ENCODE peak calls at places on chromosomes 13 and 19, in six cellular contexts. J is AG04450; N is stimulated activated CD8-positive, alpha-beta memory T cell treated with anti-CD3 and anti-CD28 coated beads, Interleukin-7, amount 100 ng/mL, for 1 hour; X is CD8-positive, alpha-beta T cell; V is NCI-H2029; L is Kasumi-1. C is an unnamed sample.

GRCh38 chr13:109951491-109951890 is 165.1 kb upstream of the IRS2 start:
- DNase-seq in J (no peak), N (no peak), X (no peak), V (no peak), L (no peak), C (no peak)

GRCh38 chr13:23794267-23795161 is 94.7 kb downstream of the MIPEP start:
- DNase-seq in J (peak), N (no peak), X (no peak), V (no peak), L (no peak), C (peak)

GRCh38 chr13:100588350-100589177 is at the start of gene GGACT:
- DNase-seq in J (no peak), N (peak), X (peak), V (peak), L (peak), C (peak)

GRCh38 chr19:1263198-1263597 is 5.9 kb upstream of the CIRBP start:
- DNase-seq in J (no peak), N (no peak), X (no peak), V (no peak), L (no peak), C (no peak)

GRCh38 chr13:109348514-109349340 is 437.7 kb downstream of the IRS2 start:
- DNase-seq in J (no peak), N (no peak), X (no peak), V (no peak), L (no peak), C (no peak)

GRCh38 chr13:99191900-99192399 is 8.7 kb upstream of the UBAC2 start:
- DNase-seq in J (peak), N (no peak), X (no peak), V (peak), L (no peak), C (no peak)

GRCh38 chr19:54047626-54048025 is 16.1 kb downstream of the VSTM1 start:
- DNase-seq in J (no peak), N (no peak), X (no peak), V (no peak), L (no peak), C (no peak)

GRCh38 chr19:18896421-18896841 is 473 bp upstream of the CERS1 start:
- DNase-seq in J (no peak), N (no peak), X (no peak), V (no peak), L (no peak), C (peak)

GRCh38 chr13:42539670-42540069 is 34.3 kb upstream of the TNFSF11 start:
- DNase-seq in J (no peak), N (no peak), X (no peak), V (no peak), L (no peak), C (peak)

GRCh38 chr19:31174948-31175347 is 174.3 kb downstream of the TSHZ3 start:
- DNase-seq in J (no peak), N (no peak), X (no peak), V (no peak), L (no peak), C (no peak)

GRCh38 chr13:87274209-87274819 is 396.9 kb upstream of the SLITRK5 start:
- DNase-seq in J (peak), N (no peak), X (no peak), V (no peak), L (peak), C (no peak)

GRCh38 chr19:1131718-1132552 is 28.1 kb downstream of the GPX4 start:
- DNase-seq in J (peak), N (peak), X (peak), V (no peak), L (peak), C (peak)

GRCh38 chr13:83332751-83333150 is 549.5 kb downstream of the SLITRK1 start:
- DNase-seq in J (no peak), N (no peak), X (no peak), V (no peak), L (no peak), C (no peak)

GRCh38 chr13:67740871-67741475 is 510.8 kb upstream of the PCDH9 start:
- DNase-seq in J (no peak), N (no peak), X (no peak), V (no peak), L (no peak), C (no peak)

GRCh38 chr19:51123381-51124186 is 1.1 kb upstream of the SIGLEC9 start:
- DNase-seq in J (no peak), N (no peak), X (no peak), V (no peak), L (peak), C (no peak)

GRCh38 chr13:41075034-41075433 is 13.7 kb downstream of the WBP4 start:
- DNase-seq in J (no peak), N (no peak), X (no peak), V (no peak), L (peak), C (peak)

GRCh38 chr19:10379880-10380310 is 477 bp downstream of the TYK2 start:
- DNase-seq in J (no peak), N (no peak), X (no peak), V (no peak), L (no peak), C (peak)

GRCh38 chr19:44476559-44477408 is 23.5 kb downstream of the ZNF180 start:
- DNase-seq in J (no peak), N (no peak), X (no peak), V (peak), L (peak), C (peak)

C was measured in dermis blood vessel endothelial cell.